ENCODE peak calls at places on chromosomes 3 and 15, in seven cellular contexts. C is SJSA1, M is psoas muscle, E is NT2/D1, R is heart right ventricle, U is uterus, K is cardiac muscle cell. G is an unnamed sample.

GRCh38 chr3:160797306-160797705 is 41.3 kb downstream of the PPM1L start:
- DNase-seq in C (no peak), M (no peak), E (no peak), R (no peak), U (no peak), K (no peak), G (no peak)

GRCh38 chr3:122568755-122569154 is 4.6 kb downstream of the DTX3L start:
- DNase-seq in C (no peak), M (no peak), E (no peak), R (no peak), U (no peak), K (no peak), G (no peak)

GRCh38 chr3:109973733-109974132 is 636.4 kb upstream of the DPPA4 start:
- DNase-seq in C (no peak), M (no peak), E (no peak), R (no peak), U (no peak), K (peak; percentile 37), G (peak; percentile 36)

GRCh38 chr3:55091381-55092225 is 163.7 kb upstream of the LRTM1 start:
- DNase-seq in C (no peak), M (no peak), E (no peak), R (no peak), U (no peak), K (peak; percentile 42), G (no peak)

GRCh38 chr3:119294889-119295769 is 946 bp downstream of the ARHGAP31 start:
- DNase-seq in C (peak; percentile 63), M (no peak), E (no peak), R (peak; percentile 39), U (peak; percentile 44), K (peak; percentile 56), G (peak; percentile 73)

GRCh38 chr15:81338422-81339007 is 14.6 kb upstream of the STARD5 start:
- DNase-seq in C (no peak), M (peak; percentile 79), E (no peak), R (no peak), U (peak; percentile 87), K (peak; percentile 90), G (no peak)

GRCh38 chr3:132659370-132660055 is at the start of gene ACAD11:
- DNase-seq in C (peak; percentile 72), M (peak; percentile 83), E (peak; percentile 30), R (peak; percentile 70), U (peak; percentile 75), K (peak; percentile 75), G (peak; percentile 80)

GRCh38 chr3:168052517-168052916 is 43.2 kb downstream of the GOLIM4 start:
- DNase-seq in C (no peak), M (no peak), E (no peak), R (no peak), U (no peak), K (no peak), G (no peak)

GRCh38 chr3:67561995-67562394 is 92.4 kb downstream of the SUCLG2 start:
- DNase-seq in C (no peak), M (no peak), E (no peak), R (no peak), U (no peak), K (no peak), G (no peak)

GRCh38 chr15:82174471-82174870 is 88.1 kb downstream of the EFL1 start:
- DNase-seq in C (no peak), M (no peak), E (no peak), R (no peak), U (no peak), K (peak; percentile 29), G (no peak)

GRCh38 chr15:57518779-57519410 is 72.8 kb upstream of the MYZAP start:
- DNase-seq in C (no peak), M (no peak), E (no peak), R (no peak), U (no peak), K (no peak), G (no peak)

GRCh38 chr3:134552776-134553175 is 66.9 kb downstream of the CEP63 start:
- DNase-seq in C (no peak), M (no peak), E (no peak), R (no peak), U (no peak), K (peak; percentile 13), G (no peak)

GRCh38 chr15:90810354-90810753 is 58.0 kb upstream of the FURIN start:
- DNase-seq in C (no peak), M (no peak), E (no peak), R (no peak), U (no peak), K (no peak), G (no peak)

GRCh38 chr15:39925112-39925830 is 5.2 kb upstream of the GPR176 start:
- DNase-seq in C (no peak), M (no peak), E (no peak), R (no peak), U (no peak), K (no peak), G (no peak)

GRCh38 chr15:41797194-41797593 is 22.9 kb downstream of the MAPKBP1 start:
- DNase-seq in C (no peak), M (no peak), E (no peak), R (no peak), U (no peak), K (no peak), G (no peak)

GRCh38 chr3:135781026-135781815 is 184.3 kb upstream of the PPP2R3A start:
- DNase-seq in C (no peak), M (no peak), E (no peak), R (no peak), U (no peak), K (no peak), G (no peak)

GRCh38 chr15:40847225-40847961 is 3.5 kb downstream of the SPINT1 start:
- DNase-seq in C (no peak), M (no peak), E (peak; percentile 36), R (peak; percentile 21), U (no peak), K (peak; percentile 68), G (peak; percentile 58)

GRCh38 chr3:129984124-129984523 is 9.6 kb downstream of the TRH start:
- DNase-seq in C (no peak), M (no peak), E (no peak), R (no peak), U (no peak), K (peak; percentile 25), G (no peak)

GRCh38 chr15:31147943-31148621 is 46.6 kb upstream of the TRPM1 start:
- DNase-seq in C (no peak), M (no peak), E (no peak), R (no peak), U (no peak), K (no peak), G (no peak)

GRCh38 chr3:12405432-12406272 is 78.6 kb upstream of the TSEN2 start:
- DNase-seq in C (peak; percentile 38), M (peak; percentile 85), E (no peak), R (peak; percentile 76), U (peak; percentile 96), K (peak; percentile 98), G (no peak)

GRCh38 chr3:13120928-13121552 is 47.8 kb upstream of the IQSEC1 start:
- DNase-seq in C (no peak), M (no peak), E (no peak), R (no peak), U (no peak), K (no peak), G (no peak)

GRCh38 chr15:63870403-63871209 is 36.9 kb upstream of the HERC1 start:
- DNase-seq in C (peak; percentile 46), M (peak; percentile 58), E (peak; percentile 25), R (peak; percentile 20), U (no peak), K (peak; percentile 88), G (peak; percentile 75)

GRCh38 chr3:43691120-43692002 is 623 bp downstream of the ABHD5 start:
- DNase-seq in C (no peak), M (peak; percentile 72), E (no peak), R (peak; percentile 63), U (peak; percentile 48), K (peak; percentile 57), G (peak; percentile 48)

GRCh38 chr15:70017796-70018195 is 79.9 kb downstream of the TLE3 start:
- DNase-seq in C (no peak), M (no peak), E (no peak), R (no peak), U (no peak), K (no peak), G (no peak)
- H3K27me3 ChIP-seq in C (no peaks in the 10 kb centered on the region), M (no peaks in the 10 kb centered on the region), E (no peaks in the 10 kb centered on the region), R (no peaks in the 10 kb centered on the region), U (no peaks in the 10 kb centered on the region), K (peaks cover 2% of the 10 kb centered on the region), G (peaks cover 9% of the 10 kb centered on the region)

DNA sequence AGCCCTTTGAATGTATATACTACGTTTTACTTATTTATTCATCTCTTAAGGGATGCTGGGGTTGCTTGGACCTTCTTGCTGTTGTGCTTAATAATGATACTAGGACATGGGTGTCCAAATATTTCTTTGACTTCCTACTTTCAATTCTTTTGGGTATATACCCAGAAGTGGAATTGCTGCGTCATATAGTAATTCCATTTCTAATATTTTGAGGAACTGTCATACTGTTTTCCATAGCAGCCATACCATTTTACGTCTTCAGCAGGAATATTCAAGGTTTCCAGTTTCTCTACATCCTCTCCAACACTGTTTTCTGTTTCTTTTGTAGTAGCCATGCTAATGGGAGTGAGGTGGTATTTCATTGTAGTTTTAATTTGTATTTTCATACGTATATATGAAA is 21.1 kb downstream of the KAT2B start:
- DNase-seq in C (no peak), M (no peak), E (no peak), R (no peak), U (no peak), K (no peak), G (no peak)
- H3K4me3 ChIP-seq in C (no peak overlapping the region), M (peak overlapping the region; percentile 20), E (no peak overlapping the region), R (peak overlapping the region; percentile 38), U (no peak overlapping the region), K (no peak overlapping the region), G (no peak overlapping the region)

DNA sequence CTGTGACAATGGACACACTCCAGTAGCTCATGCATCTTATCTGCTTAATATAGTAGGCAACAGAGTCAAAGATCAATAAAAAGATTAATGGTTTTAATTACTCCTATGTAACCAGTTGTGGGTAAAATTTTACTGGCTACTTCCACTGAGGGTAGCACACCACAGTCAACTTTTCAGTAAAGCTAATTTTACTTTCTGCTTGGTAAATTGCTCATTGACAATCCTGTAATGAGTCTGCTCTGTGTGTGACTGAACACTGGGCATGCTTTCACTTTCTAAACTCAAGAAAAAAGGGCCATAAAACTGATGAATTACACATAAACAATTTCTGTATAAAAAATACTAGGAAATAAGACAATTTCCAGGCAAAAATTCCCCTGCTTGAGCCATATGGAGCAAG is 838.3 kb downstream of the VGLL3 start:
- DNase-seq in C (no peak), M (no peak), E (no peak), R (no peak), U (no peak), K (no peak), G (no peak)
- H3K4me1 ChIP-seq in C (no peaks in the 10 kb centered on the region), M (no peaks in the 10 kb centered on the region), E (no peaks in the 10 kb centered on the region), R (no peaks in the 10 kb centered on the region), U (no peaks in the 10 kb centered on the region), K (no peaks in the 10 kb centered on the region), G (no peaks in the 10 kb centered on the region)

GRCh38 chr3:48662753-48663488 is at the start of gene CELSR3:
- DNase-seq in C (peak; percentile 54), M (peak; percentile 61), E (peak; percentile 87), R (peak; percentile 44), U (peak; percentile 70), K (peak; percentile 96), G (no peak)

GRCh38 chr3:48661501-48662139 is 1.1 kb downstream of the CELSR3 start:
- DNase-seq in C (peak; percentile 44), M (peak; percentile 82), E (no peak), R (peak; percentile 72), U (peak; percentile 50), K (peak; percentile 67), G (no peak)

GRCh38 chr3:48663489-48664312 is 1.0 kb upstream of the CELSR3 start:
- DNase-seq in C (peak; percentile 98), M (peak; percentile 88), E (peak; percentile 99), R (peak; percentile 84), U (peak; percentile 94), K (peak; percentile 99), G (peak; percentile 97)

GRCh38 chr3:48662140-48662752 is 440 bp downstream of the CELSR3 start:
- DNase-seq in C (no peak), M (no peak), E (no peak), R (no peak), U (no peak), K (no peak), G (no peak)

GRCh38 chr3:48660800-48661400 is 1.8 kb downstream of the CELSR3 start:
- DNase-seq in C (no peak), M (peak; percentile 48), E (no peak), R (no peak), U (no peak), K (no peak), G (no peak)
- H3K27me3 ChIP-seq in C (peaks cover 8% of the 10 kb centered on the region), M (peaks cover 47% of the 10 kb centered on the region), E (peaks cover 7% of the 10 kb centered on the region), R (no peaks in the 10 kb centered on the region), U (no peaks in the 10 kb centered on the region), K (no peaks in the 10 kb centered on the region), G (no peaks in the 10 kb centered on the region)